ENCODE peak calls at places on chromosomes 3 and 15, in nine cellular contexts. J, D, R, S, O, I, C, A and Q are unnamed samples.

GRCh38 chr15:49155834-49156627 is 632 bp upstream of the COPS2 start:
- DNase-seq in O (peak; percentile 41), C (no peak), J (no peak), D (no peak), S (no peak), R (no peak), I (no peak), A (peak; percentile 18), Q (no peak)

GRCh38 chr3:115068799-115069198 is 78.3 kb downstream of the ZBTB20 start:
- DNase-seq in S (no peak), D (no peak), J (no peak), R (no peak), I (no peak), A (no peak), C (no peak), O (peak; percentile 13), Q (no peak)

GRCh38 chr3:69088033-69088432 is 3.3 kb downstream of the ARL6IP5 start:
- DNase-seq in A (no peak), I (no peak), C (no peak), O (peak; percentile 31), D (no peak), R (peak; percentile 36), J (no peak), S (no peak), Q (no peak)

GRCh38 chr3:126464997-126465396 is 10.7 kb downstream of the ZXDC start:
- DNase-seq in R (no peak), S (no peak), I (no peak), O (no peak), D (no peak), J (no peak), C (no peak), A (no peak), Q (no peak)

GRCh38 chr3:194237110-194237509 is 101.2 kb downstream of the HES1 start:
- DNase-seq in R (no peak), I (no peak), S (no peak), D (no peak), A (no peak), O (no peak), C (no peak), J (no peak), Q (no peak)

GRCh38 chr15:99727330-99727729 is 5.9 kb downstream of the LYSMD4 start:
- DNase-seq in I (no peak), J (no peak), R (no peak), O (no peak), C (no peak), A (no peak), S (no peak), D (no peak), Q (no peak)

GRCh38 chr3:53169832-53170324 is 8.9 kb downstream of the PRKCD start:
- DNase-seq in A (no peak), D (no peak), S (no peak), I (no peak), O (no peak), J (no peak), R (no peak), C (no peak), Q (no peak)

GRCh38 chr15:98724017-98724416 is 75.7 kb downstream of the IGF1R start:
- DNase-seq in A (no peak), D (no peak), S (no peak), C (no peak), O (no peak), I (no peak), J (no peak), R (no peak), Q (no peak)

GRCh38 chr3:56467801-56468183 is 475 bp downstream of the ERC2 start:
- DNase-seq in C (no peak), O (no peak), A (peak; percentile 39), J (no peak), I (no peak), D (no peak), S (no peak), R (no peak), Q (no peak)

GRCh38 chr3:16803019-16803418 is 81.7 kb upstream of the PLCL2 start:
- DNase-seq in A (no peak), S (no peak), D (no peak), C (no peak), I (no peak), R (no peak), O (no peak), J (no peak), Q (no peak)

GRCh38 chr3:124059580-124059979 is 67.7 kb upstream of the ROPN1 start:
- DNase-seq in D (no peak), C (no peak), J (peak; percentile 60), O (no peak), A (no peak), R (no peak), I (no peak), S (no peak), Q (no peak)

GRCh38 chr3:39188271-39189149 is 3.9 kb downstream of the XIRP1 start:
- DNase-seq in A (no peak), S (no peak), C (no peak), D (no peak), J (no peak), O (no peak), I (no peak), R (no peak), Q (no peak)

GRCh38 chr3:165636682-165637010 is 200.6 kb downstream of the BCHE start:
- DNase-seq in I (no peak), C (no peak), R (no peak), D (no peak), J (no peak), O (no peak), A (no peak), S (no peak), Q (no peak)

GRCh38 chr15:98043160-98044059 is 82.9 kb downstream of the ARRDC4 start:
- DNase-seq in R (no peak), S (no peak), J (no peak), C (no peak), A (no peak), I (no peak), O (no peak), D (no peak), Q (no peak)

GRCh38 chr3:58798312-58798711 is 131.7 kb upstream of the FAM3D start:
- DNase-seq in I (no peak), S (no peak), O (no peak), R (no peak), C (no peak), J (no peak), D (no peak), A (no peak), Q (no peak)

GRCh38 chr3:123154346-123154985 is 47.3 kb upstream of the SEC22A start:
- DNase-seq in D (no peak), A (no peak), J (no peak), O (no peak), I (no peak), R (no peak), C (no peak), S (no peak), Q (no peak)

GRCh38 chr3:65500398-65501306 is 538.1 kb downstream of the MAGI1 start:
- DNase-seq in J (no peak), I (no peak), D (no peak), S (no peak), R (no peak), O (no peak), C (no peak), A (no peak), Q (no peak)

GRCh38 chr3:178947738-178948137 is 123.9 kb downstream of the ZMAT3 start:
- DNase-seq in R (no peak), O (no peak), I (no peak), S (no peak), C (no peak), D (no peak), J (no peak), A (no peak), Q (no peak)

GRCh38 chr3:126342991-126343661 is 14.1 kb downstream of the KLF15 start:
- DNase-seq in O (peak; percentile 29), A (peak; percentile 42), D (no peak), I (peak; percentile 15), J (peak; percentile 20), R (no peak), S (no peak), C (no peak), Q (peak; percentile 14)

GRCh38 chr3:196793224-196793623 is 53.6 kb downstream of the PAK2 start:
- DNase-seq in R (peak; percentile 69), I (no peak), S (no peak), D (no peak), A (no peak), O (peak; percentile 97), C (peak; percentile 69), J (no peak), Q (no peak)

GRCh38 chr3:31959951-31960792 is 20.9 kb downstream of the OSBPL10 start:
- DNase-seq in O (no peak), I (no peak), C (no peak), D (no peak), J (no peak), R (no peak), A (no peak), S (no peak), Q (no peak)

GRCh38 chr3:18494251-18494650 is 69.1 kb upstream of the SATB1 start:
- DNase-seq in C (no peak), S (no peak), I (no peak), O (no peak), A (no peak), D (no peak), R (no peak), J (no peak), Q (no peak)

GRCh38 chr15:24899367-24899766 is 55.4 kb upstream of the SNRPN start:
- DNase-seq in S (no peak), I (no peak), C (no peak), D (no peak), R (no peak), O (no peak), A (no peak), J (no peak), Q (no peak)

GRCh38 chr3:195153121-195153520 is 117.8 kb downstream of the XXYLT1 start:
- DNase-seq in O (no peak), I (no peak), D (no peak), C (no peak), S (no peak), R (no peak), J (no peak), A (peak; percentile 50), Q (no peak)

GRCh38 chr3:50473768-50474167 is 29.7 kb downstream of the CACNA2D2 start:
- DNase-seq in C (no peak), I (no peak), R (no peak), S (no peak), O (no peak), J (no peak), A (no peak), D (no peak), Q (no peak)

GRCh38 chr15:99502182-99502581 is 63.6 kb upstream of the MEF2A start:
- DNase-seq in D (peak; percentile 11), R (no peak), O (no peak), S (peak; percentile 68), I (no peak), C (no peak), J (no peak), A (no peak), Q (no peak)

GRCh38 chr3:34895841-34896240 is 743.5 kb upstream of the ARPP21 start:
- DNase-seq in D (no peak), C (no peak), R (no peak), O (no peak), S (no peak), I (no peak), J (no peak), A (no peak), Q (no peak)

GRCh38 chr3:160400631-160401150 is 1.2 kb downstream of the SMC4 start:
- DNase-seq in R (no peak), S (no peak), J (no peak), A (peak; percentile 60), I (no peak), C (no peak), O (no peak), D (peak; percentile 11), Q (no peak)

GRCh38 chr3:33115024-33115768 is 1.4 kb downstream of the CRTAP start:
- DNase-seq in R (peak; percentile 71), D (no peak), I (no peak), C (peak; percentile 54), S (no peak), O (peak; percentile 76), A (no peak), J (no peak), Q (peak; percentile 33)